ENCODE peak calls at places on chromosomes 4 and X, in four cellular contexts. H is hepatocyte, L is kidney epithelial cell, F is psoas muscle. V is an unnamed sample.

GRCh38 chrX:53682885-53683555 is 3.5 kb downstream of the HUWE1 start:
- DNase-seq in H (peak), L (no peak), F (no peak), V (no peak)

GRCh38 chr4:158314756-158315487 is 104.6 kb downstream of the TMEM144 start:
- DNase-seq in H (no peak), L (peak), F (no peak), V (peak)

GRCh38 chr4:40301592-40301991 is 33.5 kb upstream of the CHRNA9 start:
- DNase-seq in H (no peak), L (no peak), F (no peak), V (no peak)

GRCh38 chr4:83858121-83858520 is 322.2 kb downstream of the GPAT3 start:
- DNase-seq in H (no peak), L (no peak), F (no peak), V (no peak)

GRCh38 chr4:144582105-144582850 is 63.7 kb upstream of the HHIP start:
- DNase-seq in H (no peak), L (no peak), F (no peak), V (peak)

GRCh38 chrX:45485682-45486081 is 285.0 kb upstream of the DIPK2B start:
- DNase-seq in H (no peak), L (no peak), F (no peak), V (no peak)

GRCh38 chrX:15530318-15530717 is 29.7 kb downstream of the BMX start:
- DNase-seq in H (no peak), L (no peak), F (no peak), V (no peak)

GRCh38 chr4:180335571-180335970 is 1907.6 kb upstream of the TENM3 start:
- DNase-seq in H (no peak), L (no peak), F (no peak), V (no peak)

GRCh38 chr4:48813984-48814383 is 16.9 kb upstream of the OCIAD1 start:
- DNase-seq in H (no peak), L (no peak), F (no peak), V (no peak)

GRCh38 chr4:82431026-82431745 is 796 bp downstream of the ENOPH1 start:
- DNase-seq in H (peak), L (no peak), F (no peak), V (no peak)

GRCh38 chrX:154748712-154749339 is 2.1 kb downstream of the GAB3 start:
- DNase-seq in H (peak), L (no peak), F (no peak), V (no peak)

GRCh38 chrX:9310596-9310995 is 154.3 kb upstream of the TBL1X start:
- DNase-seq in H (no peak), L (no peak), F (no peak), V (no peak)

GRCh38 chrX:49171752-49172279 is at the start of gene PLP2:
- DNase-seq in H (peak), L (no peak), F (peak), V (no peak)

GRCh38 chr4:130026185-130026584 is 930.2 kb downstream of the C4orf33 start:
- DNase-seq in H (no peak), L (no peak), F (no peak), V (no peak)

GRCh38 chr4:186693159-186693815 is 30.4 kb downstream of the FAT1 start:
- DNase-seq in H (no peak), L (no peak), F (peak), V (peak)

GRCh38 chr4:23789765-23790164 is 100.1 kb downstream of the PPARGC1A start:
- DNase-seq in H (peak), L (peak), F (no peak), V (peak)

GRCh38 chrX:95885074-95885473 is 799.6 kb upstream of the DIAPH2 start:
- DNase-seq in H (peak), L (no peak), F (no peak), V (peak)

GRCh38 chr4:139633661-139634060 is 32.0 kb upstream of the MGST2 start:
- DNase-seq in H (peak), L (no peak), F (no peak), V (no peak)

GRCh38 chrX:39519566-39520301 is 578.0 kb downstream of the BCOR start:
- DNase-seq in H (no peak), L (no peak), F (peak), V (no peak)

GRCh38 chrX:15956684-15957083 is 102.1 kb upstream of the AP1S2 start:
- DNase-seq in H (peak), L (no peak), F (no peak), V (no peak)

GRCh38 chr4:149353241-149353640 is 462.4 kb downstream of the IQCM start:
- DNase-seq in H (no peak), L (no peak), F (no peak), V (no peak)

GRCh38 chrX:64204252-64204651 is 1.3 kb downstream of the AMER1 start:
- DNase-seq in H (peak), L (no peak), F (peak), V (no peak)

GRCh38 chr4:75895744-75896314 is 6.4 kb downstream of the PPEF2 start:
- DNase-seq in H (peak), L (no peak), F (no peak), V (peak)

GRCh38 chr4:91497892-91498291 is 805.9 kb upstream of the GRID2 start:
- DNase-seq in H (no peak), L (no peak), F (no peak), V (no peak)

GRCh38 chrX:316351-317325 is 2.0 kb downstream of the GTPBP6 start:
- DNase-seq in H (no peak), L (no peak), F (peak), V (no peak)
- H3K4me3 ChIP-seq in H (no peak), L (no peak), F (no peak), V (no peak)

GRCh38 chr4:123554263-123554662 is 157.7 kb downstream of the SPRY1 start:
- DNase-seq in H (no peak), L (no peak), F (no peak), V (no peak)
- TF ChIP-seq CTCF in H (peak), L (no peak), F (no peak), V (no peak)

DNA sequence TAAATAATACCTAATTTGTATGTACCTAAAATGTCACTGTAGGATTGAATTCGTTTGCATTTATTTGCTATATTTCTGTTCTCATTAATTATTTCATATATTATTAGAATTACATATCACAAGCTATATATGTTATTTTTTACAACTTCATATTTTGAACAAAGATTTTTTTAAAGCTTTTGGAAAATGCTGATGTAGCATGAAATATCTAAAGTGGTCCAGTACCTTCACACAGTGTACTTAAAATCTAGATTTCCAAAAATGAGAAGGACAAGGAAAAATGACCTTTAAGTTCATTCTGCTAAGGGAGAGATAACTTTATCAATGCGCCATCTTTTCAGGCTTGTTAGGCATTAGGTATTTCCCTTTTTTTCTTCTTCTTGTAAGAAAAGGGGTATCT is 71.8 kb downstream of the LARP7 start:
- DNase-seq in H (no peak), L (no peak), F (no peak), V (no peak)
- H3K4me3 ChIP-seq in H (no peak), L (no peak), F (no peak), V (no peak)

GRCh38 chr4:88709989-88710388 is 12.4 kb upstream of the NAP1L5 start:
- DNase-seq in H (no peak), L (no peak), F (no peak), V (no peak)

GRCh38 chr4:88705223-88705622 is 7.6 kb upstream of the NAP1L5 start:
- DNase-seq in H (no peak), L (no peak), F (no peak), V (no peak)

GRCh38 chr4:88705805-88706518 is 8.3 kb upstream of the NAP1L5 start:
- DNase-seq in H (no peak), L (no peak), F (no peak), V (no peak)

GRCh38 chr4:88702780-88703179 is 5.2 kb upstream of the NAP1L5 start:
- DNase-seq in H (no peak), L (no peak), F (no peak), V (no peak)

DNA sequence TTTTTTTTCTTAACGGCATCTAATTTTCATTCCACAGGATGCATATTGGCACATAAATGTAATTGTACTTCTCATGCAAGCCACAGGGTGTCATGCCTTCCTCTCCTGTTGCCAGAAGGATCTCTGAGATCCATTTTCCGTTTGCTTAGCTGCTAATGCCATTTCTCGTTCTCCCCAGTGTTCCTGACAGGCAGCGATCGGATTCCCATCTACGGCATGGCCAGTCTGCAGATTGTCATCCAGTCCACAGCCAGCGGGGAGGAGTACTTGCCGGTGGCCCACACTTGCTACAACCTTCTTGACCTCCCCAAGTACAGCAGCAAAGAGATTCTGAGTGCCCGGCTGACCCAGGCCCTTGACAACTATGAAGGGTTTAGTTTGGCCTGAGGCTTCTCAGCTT is 8.9 kb upstream of the NAP1L5 start:
- DNase-seq in H (peak), L (no peak), F (peak), V (peak)
- TF ChIP-seq CTCF in H (peak), L (peak), F (peak), V (peak)

GRCh38 chrX:69165116-69165651 is at the start of gene PJA1:
- DNase-seq in H (peak), L (no peak), F (peak), V (peak)
- H3K4me3 ChIP-seq in H (peak), L (peak), F (peak), V (peak)

GRCh38 chr4:153651041-153651960 is 32.8 kb upstream of the TLR2 start:
- DNase-seq in H (no peak), L (no peak), F (no peak), V (peak)

GRCh38 chr4:153647975-153648374 is 36.1 kb upstream of the TLR2 start:
- DNase-seq in H (no peak), L (no peak), F (no peak), V (no peak)

GRCh38 chr4:153645183-153645582 is 38.9 kb upstream of the TLR2 start:
- DNase-seq in H (no peak), L (no peak), F (no peak), V (no peak)

GRCh38 chr4:153651961-153652784 is 31.9 kb upstream of the TLR2 start:
- DNase-seq in H (no peak), L (no peak), F (no peak), V (no peak)

DNA sequence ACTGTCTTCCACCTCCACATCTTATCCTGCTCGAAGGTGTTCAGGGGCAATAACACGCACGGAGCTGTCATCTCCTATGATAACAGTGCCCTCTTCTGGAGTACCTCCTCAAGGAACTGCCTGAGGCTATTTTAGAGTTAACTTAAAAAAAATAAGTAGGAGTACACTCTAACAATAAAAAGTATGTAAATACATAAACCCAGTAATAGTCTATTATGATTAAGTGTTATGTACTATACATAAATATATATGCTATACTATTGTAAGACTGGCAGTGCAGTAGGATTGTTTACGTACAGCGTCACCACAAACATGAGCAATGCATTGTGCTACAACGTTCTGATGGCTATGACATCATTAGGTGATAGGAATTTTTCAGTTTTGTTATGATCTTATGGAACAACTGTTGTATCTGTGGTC is 34.5 kb upstream of the TLR2 start:
- DNase-seq in H (peak), L (no peak), F (no peak), V (no peak)
- TF ChIP-seq CTCF in H (no peak), L (peak), F (peak), V (peak)

GRCh38 chrX:134374910-134375309 is 85.1 kb upstream of the HPRT1 start:
- DNase-seq in H (no peak), L (no peak), F (no peak), V (no peak)
- H3K4me3 ChIP-seq in H (peak), L (no peak), F (peak), V (peak)

DNA sequence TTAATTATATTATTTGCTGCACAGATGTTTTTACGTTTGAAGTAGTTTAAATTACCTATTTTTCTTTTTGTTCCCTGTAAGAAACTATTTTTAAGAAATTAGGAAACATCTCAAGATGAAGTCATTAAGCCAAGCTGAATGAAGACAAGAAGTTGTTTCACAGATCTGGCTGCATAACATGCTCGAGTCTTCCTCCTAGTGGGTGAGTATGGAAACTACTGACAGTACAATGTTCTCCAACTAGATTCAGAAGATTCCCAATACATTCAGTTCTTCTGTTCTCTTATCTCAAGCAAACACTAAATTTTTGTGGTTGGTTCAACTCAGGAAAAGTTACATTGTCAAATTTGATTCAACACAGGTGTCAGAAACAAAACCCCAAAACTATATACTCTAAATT is 256.8 kb upstream of the VCX start:
- DNase-seq in H (peak), L (no peak), F (no peak), V (peak)
- TF ChIP-seq CTCF in H (peak), L (peak), F (peak), V (peak)

V was measured in astrocyte of the cerebellum.